ENCODE peak calls at places on chromosome 14, in nine cellular contexts. One of them, this sample, is unnamed.

GRCh38 chr14:37056473-37056872 is 115.9 kb downstream of the SLC25A21 start:
- DNase-seq in stimulated activated CD8-positive, alpha-beta memory T cell treated with anti-CD3 and anti-CD28 coated beads, Interleukin-15, amount 100 ng/mL, for 24 hours: no peak
- DNase-seq in body of pancreas: no peak
- DNase-seq in dorsolateral prefrontal cortex: no peak
- DNase-seq in NCI-H226: peak; percentile 9
- DNase-seq in ELR: peak; percentile 32
- DNase-seq in T-cell: no peak
- DNase-seq in cardiac fibroblast: peak; percentile 58
- DNase-seq in lung: no peak
- DNase-seq in this sample: no peak

GRCh38 chr14:88902850-88903249 is 78.4 kb downstream of the TTC8 start:
- DNase-seq in stimulated activated CD8-positive, alpha-beta memory T cell treated with anti-CD3 and anti-CD28 coated beads, Interleukin-15, amount 100 ng/mL, for 24 hours: no peak
- DNase-seq in body of pancreas: no peak
- DNase-seq in dorsolateral prefrontal cortex: no peak
- DNase-seq in NCI-H226: no peak
- DNase-seq in ELR: no peak
- DNase-seq in T-cell: no peak
- DNase-seq in cardiac fibroblast: no peak
- DNase-seq in lung: no peak
- DNase-seq in this sample: no peak

GRCh38 chr14:96268426-96269358 is 12.7 kb downstream of the BDKRB1 start:
- DNase-seq in stimulated activated CD8-positive, alpha-beta memory T cell treated with anti-CD3 and anti-CD28 coated beads, Interleukin-15, amount 100 ng/mL, for 24 hours: no peak
- DNase-seq in body of pancreas: peak; percentile 75
- DNase-seq in dorsolateral prefrontal cortex: no peak
- DNase-seq in NCI-H226: peak; percentile 97
- DNase-seq in ELR: peak; percentile 99
- DNase-seq in T-cell: no peak
- DNase-seq in cardiac fibroblast: peak; percentile 92
- DNase-seq in lung: no peak
- DNase-seq in this sample: no peak

GRCh38 chr14:68526420-68527105 is 266.3 kb downstream of the ZFP36L1 start:
- DNase-seq in stimulated activated CD8-positive, alpha-beta memory T cell treated with anti-CD3 and anti-CD28 coated beads, Interleukin-15, amount 100 ng/mL, for 24 hours: no peak
- DNase-seq in body of pancreas: peak; percentile 81
- DNase-seq in dorsolateral prefrontal cortex: no peak
- DNase-seq in NCI-H226: no peak
- DNase-seq in ELR: peak; percentile 44
- DNase-seq in T-cell: no peak
- DNase-seq in cardiac fibroblast: peak; percentile 58
- DNase-seq in lung: peak; percentile 67
- DNase-seq in this sample: no peak

GRCh38 chr14:90536092-90536491 is 139.3 kb downstream of the CALM1 start:
- DNase-seq in stimulated activated CD8-positive, alpha-beta memory T cell treated with anti-CD3 and anti-CD28 coated beads, Interleukin-15, amount 100 ng/mL, for 24 hours: no peak
- DNase-seq in body of pancreas: no peak
- DNase-seq in dorsolateral prefrontal cortex: peak; percentile 78
- DNase-seq in NCI-H226: no peak
- DNase-seq in ELR: no peak
- DNase-seq in T-cell: no peak
- DNase-seq in cardiac fibroblast: no peak
- DNase-seq in lung: no peak
- DNase-seq in this sample: no peak

GRCh38 chr14:71532349-71532748 is 399.9 kb upstream of the RGS6 start:
- DNase-seq in stimulated activated CD8-positive, alpha-beta memory T cell treated with anti-CD3 and anti-CD28 coated beads, Interleukin-15, amount 100 ng/mL, for 24 hours: no peak
- DNase-seq in body of pancreas: no peak
- DNase-seq in dorsolateral prefrontal cortex: no peak
- DNase-seq in NCI-H226: no peak
- DNase-seq in ELR: no peak
- DNase-seq in T-cell: no peak
- DNase-seq in cardiac fibroblast: peak; percentile 86
- DNase-seq in lung: no peak
- DNase-seq in this sample: no peak

GRCh38 chr14:67010602-67011001 is 178.6 kb upstream of the GARIN2 start:
- DNase-seq in stimulated activated CD8-positive, alpha-beta memory T cell treated with anti-CD3 and anti-CD28 coated beads, Interleukin-15, amount 100 ng/mL, for 24 hours: no peak
- DNase-seq in body of pancreas: no peak
- DNase-seq in dorsolateral prefrontal cortex: no peak
- DNase-seq in NCI-H226: no peak
- DNase-seq in ELR: no peak
- DNase-seq in T-cell: no peak
- DNase-seq in cardiac fibroblast: no peak
- DNase-seq in lung: no peak
- DNase-seq in this sample: no peak

GRCh38 chr14:75249251-75249957 is 29.2 kb upstream of the FOS start:
- DNase-seq in stimulated activated CD8-positive, alpha-beta memory T cell treated with anti-CD3 and anti-CD28 coated beads, Interleukin-15, amount 100 ng/mL, for 24 hours: peak; percentile 33
- DNase-seq in body of pancreas: peak; percentile 58
- DNase-seq in dorsolateral prefrontal cortex: no peak
- DNase-seq in NCI-H226: no peak
- DNase-seq in ELR: no peak
- DNase-seq in T-cell: peak; percentile 75
- DNase-seq in cardiac fibroblast: no peak
- DNase-seq in lung: no peak
- DNase-seq in this sample: peak; percentile 60

GRCh38 chr14:77376380-77376770 is 519 bp downstream of the TMED8 start:
- DNase-seq in stimulated activated CD8-positive, alpha-beta memory T cell treated with anti-CD3 and anti-CD28 coated beads, Interleukin-15, amount 100 ng/mL, for 24 hours: no peak
- DNase-seq in body of pancreas: peak; percentile 5
- DNase-seq in dorsolateral prefrontal cortex: peak; percentile 29
- DNase-seq in NCI-H226: no peak
- DNase-seq in ELR: peak; percentile 37
- DNase-seq in T-cell: peak; percentile 26
- DNase-seq in cardiac fibroblast: peak; percentile 22
- DNase-seq in lung: peak; percentile 30
- DNase-seq in this sample: peak; percentile 74

GRCh38 chr14:35557221-35557747 is 23.3 kb downstream of the INSM2 start:
- DNase-seq in stimulated activated CD8-positive, alpha-beta memory T cell treated with anti-CD3 and anti-CD28 coated beads, Interleukin-15, amount 100 ng/mL, for 24 hours: no peak
- DNase-seq in body of pancreas: no peak
- DNase-seq in dorsolateral prefrontal cortex: no peak
- DNase-seq in NCI-H226: no peak
- DNase-seq in ELR: no peak
- DNase-seq in T-cell: no peak
- DNase-seq in cardiac fibroblast: no peak
- DNase-seq in lung: no peak
- DNase-seq in this sample: no peak

GRCh38 chr14:76765461-76765931 is 4.2 kb downstream of the VASH1 start:
- DNase-seq in stimulated activated CD8-positive, alpha-beta memory T cell treated with anti-CD3 and anti-CD28 coated beads, Interleukin-15, amount 100 ng/mL, for 24 hours: no peak
- DNase-seq in body of pancreas: no peak
- DNase-seq in dorsolateral prefrontal cortex: no peak
- DNase-seq in NCI-H226: no peak
- DNase-seq in ELR: no peak
- DNase-seq in T-cell: no peak
- DNase-seq in cardiac fibroblast: no peak
- DNase-seq in lung: peak; percentile 26
- DNase-seq in this sample: no peak

GRCh38 chr14:101823511-101824120 is 62.1 kb downstream of the PPP2R5C start:
- DNase-seq in stimulated activated CD8-positive, alpha-beta memory T cell treated with anti-CD3 and anti-CD28 coated beads, Interleukin-15, amount 100 ng/mL, for 24 hours: no peak
- DNase-seq in body of pancreas: peak; percentile 42
- DNase-seq in dorsolateral prefrontal cortex: no peak
- DNase-seq in NCI-H226: no peak
- DNase-seq in ELR: peak; percentile 10
- DNase-seq in T-cell: peak; percentile 56
- DNase-seq in cardiac fibroblast: no peak
- DNase-seq in lung: no peak
- DNase-seq in this sample: peak; percentile 55

GRCh38 chr14:28759056-28759657 is 7.4 kb upstream of the FOXG1 start:
- DNase-seq in stimulated activated CD8-positive, alpha-beta memory T cell treated with anti-CD3 and anti-CD28 coated beads, Interleukin-15, amount 100 ng/mL, for 24 hours: no peak
- DNase-seq in body of pancreas: no peak
- DNase-seq in dorsolateral prefrontal cortex: no peak
- DNase-seq in NCI-H226: no peak
- DNase-seq in ELR: peak; percentile 44
- DNase-seq in T-cell: no peak
- DNase-seq in cardiac fibroblast: no peak
- DNase-seq in lung: no peak
- DNase-seq in this sample: no peak

GRCh38 chr14:58659846-58660245 is 22.1 kb downstream of the DACT1 start:
- DNase-seq in stimulated activated CD8-positive, alpha-beta memory T cell treated with anti-CD3 and anti-CD28 coated beads, Interleukin-15, amount 100 ng/mL, for 24 hours: no peak
- DNase-seq in body of pancreas: peak; percentile 38
- DNase-seq in dorsolateral prefrontal cortex: no peak
- DNase-seq in NCI-H226: no peak
- DNase-seq in ELR: no peak
- DNase-seq in T-cell: no peak
- DNase-seq in cardiac fibroblast: no peak
- DNase-seq in lung: no peak
- DNase-seq in this sample: no peak

GRCh38 chr14:39015360-39015961 is 87.6 kb downstream of the SEC23A start:
- DNase-seq in stimulated activated CD8-positive, alpha-beta memory T cell treated with anti-CD3 and anti-CD28 coated beads, Interleukin-15, amount 100 ng/mL, for 24 hours: no peak
- DNase-seq in body of pancreas: peak; percentile 47
- DNase-seq in dorsolateral prefrontal cortex: peak; percentile 70
- DNase-seq in NCI-H226: peak; percentile 16
- DNase-seq in ELR: peak; percentile 63
- DNase-seq in T-cell: no peak
- DNase-seq in cardiac fibroblast: peak; percentile 71
- DNase-seq in lung: no peak
- DNase-seq in this sample: no peak

GRCh38 chr14:75980856-75981255 is 939 bp downstream of the TGFB3 start:
- DNase-seq in stimulated activated CD8-positive, alpha-beta memory T cell treated with anti-CD3 and anti-CD28 coated beads, Interleukin-15, amount 100 ng/mL, for 24 hours: no peak
- DNase-seq in body of pancreas: peak; percentile 59
- DNase-seq in dorsolateral prefrontal cortex: no peak
- DNase-seq in NCI-H226: no peak
- DNase-seq in ELR: no peak
- DNase-seq in T-cell: no peak
- DNase-seq in cardiac fibroblast: no peak
- DNase-seq in lung: no peak
- DNase-seq in this sample: no peak

GRCh38 chr14:75123991-75124390 is 2.9 kb downstream of the NEK9 start:
- DNase-seq in stimulated activated CD8-positive, alpha-beta memory T cell treated with anti-CD3 and anti-CD28 coated beads, Interleukin-15, amount 100 ng/mL, for 24 hours: no peak
- DNase-seq in body of pancreas: peak; percentile 52
- DNase-seq in dorsolateral prefrontal cortex: no peak
- DNase-seq in NCI-H226: peak; percentile 78
- DNase-seq in ELR: peak; percentile 91
- DNase-seq in T-cell: no peak
- DNase-seq in cardiac fibroblast: peak; percentile 94
- DNase-seq in lung: peak; percentile 30
- DNase-seq in this sample: no peak

GRCh38 chr14:68779761-68780323 is 13.0 kb downstream of the ZFP36L1 start:
- DNase-seq in stimulated activated CD8-positive, alpha-beta memory T cell treated with anti-CD3 and anti-CD28 coated beads, Interleukin-15, amount 100 ng/mL, for 24 hours: no peak
- DNase-seq in body of pancreas: no peak
- DNase-seq in dorsolateral prefrontal cortex: no peak
- DNase-seq in NCI-H226: no peak
- DNase-seq in ELR: peak; percentile 95
- DNase-seq in T-cell: peak; percentile 40
- DNase-seq in cardiac fibroblast: peak; percentile 94
- DNase-seq in lung: no peak
- DNase-seq in this sample: no peak

GRCh38 chr14:27050195-27050594 is 452.4 kb upstream of the NOVA1 start:
- DNase-seq in stimulated activated CD8-positive, alpha-beta memory T cell treated with anti-CD3 and anti-CD28 coated beads, Interleukin-15, amount 100 ng/mL, for 24 hours: no peak
- DNase-seq in body of pancreas: no peak
- DNase-seq in dorsolateral prefrontal cortex: no peak
- DNase-seq in NCI-H226: no peak
- DNase-seq in ELR: no peak
- DNase-seq in T-cell: no peak
- DNase-seq in cardiac fibroblast: no peak
- DNase-seq in lung: no peak
- DNase-seq in this sample: no peak

GRCh38 chr14:60509438-60510253 is 700 bp downstream of the SIX6 start:
- DNase-seq in stimulated activated CD8-positive, alpha-beta memory T cell treated with anti-CD3 and anti-CD28 coated beads, Interleukin-15, amount 100 ng/mL, for 24 hours: no peak
- DNase-seq in body of pancreas: no peak
- DNase-seq in dorsolateral prefrontal cortex: no peak
- DNase-seq in NCI-H226: no peak
- DNase-seq in ELR: no peak
- DNase-seq in T-cell: no peak
- DNase-seq in cardiac fibroblast: peak; percentile 12
- DNase-seq in lung: no peak
- DNase-seq in this sample: no peak

GRCh38 chr14:95519699-95520098 is 3.2 kb upstream of the SYNE3 start:
- DNase-seq in stimulated activated CD8-positive, alpha-beta memory T cell treated with anti-CD3 and anti-CD28 coated beads, Interleukin-15, amount 100 ng/mL, for 24 hours: no peak
- DNase-seq in body of pancreas: peak; percentile 69
- DNase-seq in dorsolateral prefrontal cortex: peak; percentile 68
- DNase-seq in NCI-H226: peak; percentile 64
- DNase-seq in ELR: peak; percentile 91
- DNase-seq in T-cell: peak; percentile 38
- DNase-seq in cardiac fibroblast: peak; percentile 90
- DNase-seq in lung: peak; percentile 73
- DNase-seq in this sample: peak; percentile 84

GRCh38 chr14:67510121-67510520 is 21.6 kb upstream of the TMEM229B start:
- DNase-seq in stimulated activated CD8-positive, alpha-beta memory T cell treated with anti-CD3 and anti-CD28 coated beads, Interleukin-15, amount 100 ng/mL, for 24 hours: no peak
- DNase-seq in body of pancreas: peak; percentile 20
- DNase-seq in dorsolateral prefrontal cortex: no peak
- DNase-seq in NCI-H226: peak; percentile 22
- DNase-seq in ELR: peak; percentile 34
- DNase-seq in T-cell: no peak
- DNase-seq in cardiac fibroblast: peak; percentile 22
- DNase-seq in lung: no peak
- DNase-seq in this sample: no peak

GRCh38 chr14:79056879-79057278 is 886.7 kb downstream of the NRXN3 start:
- DNase-seq in stimulated activated CD8-positive, alpha-beta memory T cell treated with anti-CD3 and anti-CD28 coated beads, Interleukin-15, amount 100 ng/mL, for 24 hours: no peak
- DNase-seq in body of pancreas: no peak
- DNase-seq in dorsolateral prefrontal cortex: no peak
- DNase-seq in NCI-H226: peak; percentile 58
- DNase-seq in ELR: peak; percentile 53
- DNase-seq in T-cell: no peak
- DNase-seq in cardiac fibroblast: peak; percentile 19
- DNase-seq in lung: no peak
- DNase-seq in this sample: no peak

GRCh38 chr14:22554706-22555572 is 34.1 kb downstream of the DAD1 start:
- DNase-seq in stimulated activated CD8-positive, alpha-beta memory T cell treated with anti-CD3 and anti-CD28 coated beads, Interleukin-15, amount 100 ng/mL, for 24 hours: no peak
- DNase-seq in body of pancreas: no peak
- DNase-seq in dorsolateral prefrontal cortex: no peak
- DNase-seq in NCI-H226: no peak
- DNase-seq in ELR: no peak
- DNase-seq in T-cell: no peak
- DNase-seq in cardiac fibroblast: no peak
- DNase-seq in lung: no peak
- DNase-seq in this sample: no peak

GRCh38 chr14:92649934-92650545 is 98.4 kb downstream of the LGMN start:
- DNase-seq in stimulated activated CD8-positive, alpha-beta memory T cell treated with anti-CD3 and anti-CD28 coated beads, Interleukin-15, amount 100 ng/mL, for 24 hours: no peak
- DNase-seq in body of pancreas: peak; percentile 81
- DNase-seq in dorsolateral prefrontal cortex: peak; percentile 60
- DNase-seq in NCI-H226: no peak
- DNase-seq in ELR: no peak
- DNase-seq in T-cell: no peak
- DNase-seq in cardiac fibroblast: peak; percentile 91
- DNase-seq in lung: peak; percentile 87
- DNase-seq in this sample: no peak

GRCh38 chr14:103395245-103395644 is 10.0 kb downstream of the MARK3 start:
- DNase-seq in stimulated activated CD8-positive, alpha-beta memory T cell treated with anti-CD3 and anti-CD28 coated beads, Interleukin-15, amount 100 ng/mL, for 24 hours: no peak
- DNase-seq in body of pancreas: no peak
- DNase-seq in dorsolateral prefrontal cortex: no peak
- DNase-seq in NCI-H226: no peak
- DNase-seq in ELR: peak; percentile 80
- DNase-seq in T-cell: no peak
- DNase-seq in cardiac fibroblast: peak; percentile 67
- DNase-seq in lung: no peak
- DNase-seq in this sample: no peak

GRCh38 chr14:105554022-105554421 is 27.6 kb downstream of the TMEM121 start:
- DNase-seq in stimulated activated CD8-positive, alpha-beta memory T cell treated with anti-CD3 and anti-CD28 coated beads, Interleukin-15, amount 100 ng/mL, for 24 hours: no peak
- DNase-seq in body of pancreas: no peak
- DNase-seq in dorsolateral prefrontal cortex: no peak
- DNase-seq in NCI-H226: no peak
- DNase-seq in ELR: no peak
- DNase-seq in T-cell: no peak
- DNase-seq in cardiac fibroblast: no peak
- DNase-seq in lung: no peak
- DNase-seq in this sample: no peak

GRCh38 chr14:30194769-30195168 is 267.1 kb upstream of the PRKD1 start:
- DNase-seq in stimulated activated CD8-positive, alpha-beta memory T cell treated with anti-CD3 and anti-CD28 coated beads, Interleukin-15, amount 100 ng/mL, for 24 hours: no peak
- DNase-seq in body of pancreas: no peak
- DNase-seq in dorsolateral prefrontal cortex: no peak
- DNase-seq in NCI-H226: peak; percentile 65
- DNase-seq in ELR: peak; percentile 81
- DNase-seq in T-cell: no peak
- DNase-seq in cardiac fibroblast: peak; percentile 93
- DNase-seq in lung: no peak
- DNase-seq in this sample: no peak

GRCh38 chr14:89773644-89774316 is 180.8 kb downstream of the EFCAB11 start:
- DNase-seq in stimulated activated CD8-positive, alpha-beta memory T cell treated with anti-CD3 and anti-CD28 coated beads, Interleukin-15, amount 100 ng/mL, for 24 hours: peak; percentile 18
- DNase-seq in body of pancreas: peak; percentile 48
- DNase-seq in dorsolateral prefrontal cortex: no peak
- DNase-seq in NCI-H226: no peak
- DNase-seq in ELR: peak; percentile 20
- DNase-seq in T-cell: peak; percentile 47
- DNase-seq in cardiac fibroblast: peak; percentile 31
- DNase-seq in lung: peak; percentile 33
- DNase-seq in this sample: peak; percentile 29

GRCh38 chr14:37623552-37623951 is 28.1 kb downstream of the TTC6 start:
- DNase-seq in stimulated activated CD8-positive, alpha-beta memory T cell treated with anti-CD3 and anti-CD28 coated beads, Interleukin-15, amount 100 ng/mL, for 24 hours: no peak
- DNase-seq in body of pancreas: no peak
- DNase-seq in dorsolateral prefrontal cortex: no peak
- DNase-seq in NCI-H226: no peak
- DNase-seq in ELR: peak; percentile 88
- DNase-seq in T-cell: no peak
- DNase-seq in cardiac fibroblast: peak; percentile 90
- DNase-seq in lung: no peak
- DNase-seq in this sample: no peak

GRCh38 chr14:87261621-87262020 is 731.4 kb downstream of the GALC start:
- DNase-seq in stimulated activated CD8-positive, alpha-beta memory T cell treated with anti-CD3 and anti-CD28 coated beads, Interleukin-15, amount 100 ng/mL, for 24 hours: no peak
- DNase-seq in body of pancreas: no peak
- DNase-seq in dorsolateral prefrontal cortex: no peak
- DNase-seq in NCI-H226: no peak
- DNase-seq in ELR: no peak
- DNase-seq in T-cell: no peak
- DNase-seq in cardiac fibroblast: no peak
- DNase-seq in lung: no peak
- DNase-seq in this sample: no peak

This sample was measured in stimulated activated effector memory CD8-positive, alpha-beta T cell treated with anti-CD3 and anti-CD28 coated beads, Interleukin-12 subunit alpha, Interleukin-12 subunit beta, amount 100 ng/mL, for 72 hours.